ENCODE peak calls at places on chromosomes 11 and 22, in four cellular contexts. J is HCT116, A is A549, L is K562. D is an unnamed sample.

GRCh38 chr11:41917900-41918299 is 458.4 kb upstream of the LRRC4C start:
- DNase-seq in J (no peak), A (no peak), L (no peak), D (no peak)

GRCh38 chr11:99614353-99614752 is 593.6 kb downstream of the CNTN5 start:
- DNase-seq in J (no peak), A (no peak), L (no peak), D (peak)

GRCh38 chr22:30573594-30574094 is 821 bp downstream of the GAL3ST1 start:
- DNase-seq in J (no peak), A (no peak), L (no peak), D (peak)

GRCh38 chr22:35539910-35540599 is 576 bp upstream of the RASD2 start:
- DNase-seq in J (no peak), A (no peak), L (peak), D (peak)

GRCh38 chr11:1637628-1638027 is 8.1 kb downstream of the KRTAP5-5 start:
- DNase-seq in J (no peak), A (no peak), L (no peak), D (no peak)

GRCh38 chr11:86931965-86932332 is 23.2 kb downstream of the FZD4 start:
- DNase-seq in J (no peak), A (peak), L (peak), D (no peak)

GRCh38 chr11:86741489-86742435 is 58.6 kb upstream of the PRSS23 start:
- DNase-seq in J (no peak), A (peak), L (no peak), D (no peak)

GRCh38 chr11:19561011-19561410 is 151.6 kb upstream of the NAV2 start:
- DNase-seq in J (no peak), A (no peak), L (no peak), D (no peak)

GRCh38 chr22:42676059-42676607 is 26.9 kb upstream of the CYB5R3 start:
- DNase-seq in J (no peak), A (no peak), L (no peak), D (no peak)

GRCh38 chr22:37204045-37204655 is 8.1 kb downstream of the SSTR3 start:
- DNase-seq in J (no peak), A (no peak), L (no peak), D (no peak)

GRCh38 chr11:116413861-116414260 is 358.9 kb downstream of the BUD13 start:
- DNase-seq in J (no peak), A (no peak), L (no peak), D (no peak)

GRCh38 chr11:22466809-22467208 is 128.6 kb downstream of the SLC17A6 start:
- DNase-seq in J (peak), A (peak), L (no peak), D (no peak)

GRCh38 chr11:1193326-1194230 is 29.3 kb upstream of the MUC5B start:
- DNase-seq in J (no peak), A (no peak), L (no peak), D (no peak)

GRCh38 chr11:77207618-77208313 is 79.7 kb downstream of the MYO7A start:
- DNase-seq in J (no peak), A (no peak), L (no peak), D (no peak)

GRCh38 chr11:85823816-85824215 is 12.9 kb upstream of the SYTL2 start:
- DNase-seq in J (no peak), A (no peak), L (no peak), D (no peak)

GRCh38 chr11:67289226-67289650 is at the start of gene ANKRD13D:
- DNase-seq in J (no peak), A (no peak), L (no peak), D (no peak)

GRCh38 chr11:69661413-69661715 is 13.8 kb downstream of the LTO1 start:
- DNase-seq in J (no peak), A (no peak), L (no peak), D (no peak)

GRCh38 chr11:67542169-67542568 is 18.9 kb upstream of the CABP2 start:
- DNase-seq in J (no peak), A (no peak), L (no peak), D (no peak)

GRCh38 chr11:33564856-33565453 is 135.7 kb downstream of the C11orf91 start:
- DNase-seq in J (no peak), A (no peak), L (no peak), D (peak)

GRCh38 chr11:28729339-28729738 is 621.2 kb downstream of the METTL15 start:
- DNase-seq in J (no peak), A (no peak), L (no peak), D (no peak)

GRCh38 chr11:34652191-34652958 is 31.5 kb downstream of the EHF start:
- DNase-seq in J (no peak), A (no peak), L (peak), D (no peak)

GRCh38 chr11:16091862-16092261 is 264.5 kb downstream of the SOX6 start:
- DNase-seq in J (no peak), A (no peak), L (no peak), D (no peak)

GRCh38 chr11:121841487-121842167 is 274.4 kb downstream of the BLID start:
- DNase-seq in J (no peak), A (no peak), L (no peak), D (peak)

GRCh38 chr11:67664213-67664585 is 10.2 kb downstream of the ALDH3B2 start:
- DNase-seq in J (no peak), A (no peak), L (no peak), D (no peak)

GRCh38 chr22:36753120-36753802 is 22.7 kb downstream of the IFT27 start:
- DNase-seq in J (no peak), A (no peak), L (no peak), D (no peak)

GRCh38 chr22:46117206-46118199 is 32.8 kb upstream of the PPARA start:
- DNase-seq in J (no peak), A (peak), L (no peak), D (no peak)

GRCh38 chr11:76193219-76193618 is 13.1 kb downstream of the WNT11 start:
- DNase-seq in J (no peak), A (no peak), L (peak), D (no peak)

GRCh38 chr11:71391786-71392185 is 56.4 kb downstream of the DHCR7 start:
- DNase-seq in J (no peak), A (no peak), L (no peak), D (no peak)

DNA sequence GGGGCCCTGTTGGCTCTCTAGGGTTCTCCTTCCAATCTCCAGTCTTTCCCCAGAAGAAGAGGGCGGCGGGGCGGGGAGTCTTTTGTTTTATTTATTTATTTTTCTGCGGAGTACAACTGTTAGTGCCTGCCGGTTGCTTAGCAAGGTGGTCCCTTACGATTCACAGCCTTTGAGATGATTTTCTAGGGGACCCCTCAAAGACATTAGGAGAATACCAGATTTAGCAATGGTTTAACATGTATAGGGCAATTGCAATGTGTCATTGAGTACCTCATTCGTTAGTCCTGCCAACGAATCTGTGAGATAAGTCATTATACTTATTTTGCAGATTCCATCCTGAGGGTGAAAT is 307 bp upstream of the MRPL16 start:
- DNase-seq in J (no peak), A (no peak), L (no peak), D (no peak)
- H3K27ac ChIP-seq in J (peak), A (peak), L (peak), D (peak)

DNA sequence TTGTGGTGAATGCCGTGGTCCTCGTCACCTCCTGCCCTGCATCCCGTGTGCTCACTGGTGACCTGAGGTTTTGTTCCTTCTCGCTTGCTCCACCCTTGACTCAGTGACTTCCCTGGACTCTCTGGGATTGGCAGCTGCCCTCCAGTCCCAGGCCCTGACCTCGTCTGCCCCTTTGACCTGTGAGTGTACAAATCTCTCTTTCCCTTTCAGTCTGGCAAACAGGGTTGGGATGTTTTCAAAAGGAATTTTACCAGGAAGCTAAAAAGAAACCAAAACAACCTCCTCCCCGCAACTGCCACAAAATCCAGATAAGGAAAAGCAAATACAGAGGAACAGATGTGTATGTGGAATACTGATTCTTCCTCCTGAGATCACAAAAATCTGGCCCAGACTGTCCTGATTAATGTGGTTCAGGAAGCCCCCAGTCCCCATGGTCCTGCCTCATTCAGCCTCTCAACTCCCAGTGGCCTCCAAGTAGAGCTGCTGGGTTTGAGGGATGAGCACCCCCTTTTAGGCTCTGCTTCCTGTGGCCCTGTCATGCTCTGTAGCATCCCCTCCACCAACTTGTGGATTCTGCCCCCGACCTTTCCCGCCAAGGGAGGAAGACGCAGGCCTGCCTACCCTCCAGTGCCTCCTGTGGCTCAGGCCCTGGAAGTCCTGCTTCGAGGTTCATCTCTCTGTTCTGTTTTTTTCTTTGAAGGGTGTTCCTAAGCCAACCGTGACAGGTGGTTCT is 15.2 kb downstream of the ROBO4 start:
- DNase-seq in J (no peak), A (no peak), L (no peak), D (peak)
- TF ChIP-seq REST in J (no peak), A (no peak), L (no peak), D (no peak)

GRCh38 chr22:39091136-39092081 is 5.6 kb upstream of the APOBEC3H start:
- DNase-seq in J (no peak), A (no peak), L (no peak), D (no peak)
- H3K27ac ChIP-seq in J (no peak), A (no peak), L (no peak), D (no peak)

GRCh38 chr11:119417726-119418540 is 5.0 kb downstream of the THY1 start:
- DNase-seq in J (no peak), A (no peak), L (no peak), D (peak)
- TF ChIP-seq REST in J (no peak), A (no peak), L (no peak), D (no peak)

GRCh38 chr11:118696673-118697226 is 17.3 kb upstream of the TREH start:
- DNase-seq in J (no peak), A (no peak), L (no peak), D (peak)

GRCh38 chr11:118703563-118704106 is 24.2 kb upstream of the TREH start:
- DNase-seq in J (no peak), A (no peak), L (peak), D (no peak)

GRCh38 chr11:118694771-118695170 is 15.3 kb upstream of the TREH start:
- DNase-seq in J (no peak), A (no peak), L (no peak), D (no peak)

GRCh38 chr11:118697346-118697745 is 17.9 kb upstream of the TREH start:
- DNase-seq in J (no peak), A (no peak), L (no peak), D (no peak)

GRCh38 chr11:118699508-118700220 is 20.2 kb upstream of the TREH start:
- DNase-seq in J (no peak), A (no peak), L (no peak), D (no peak)
- H3K27ac ChIP-seq in J (no peak), A (no peak), L (no peak), D (peak)

GRCh38 chr11:74820763-74821162 is 72.1 kb downstream of the RNF169 start:
- DNase-seq in J (no peak), A (peak), L (no peak), D (no peak)

GRCh38 chr11:74824285-74824982 is 75.8 kb downstream of the RNF169 start:
- DNase-seq in J (no peak), A (no peak), L (no peak), D (no peak)

GRCh38 chr11:74818283-74818946 is 69.8 kb downstream of the RNF169 start:
- DNase-seq in J (no peak), A (no peak), L (peak), D (no peak)

GRCh38 chr11:74819400-74819799 is 70.8 kb downstream of the RNF169 start:
- DNase-seq in J (no peak), A (no peak), L (no peak), D (no peak)

DNA sequence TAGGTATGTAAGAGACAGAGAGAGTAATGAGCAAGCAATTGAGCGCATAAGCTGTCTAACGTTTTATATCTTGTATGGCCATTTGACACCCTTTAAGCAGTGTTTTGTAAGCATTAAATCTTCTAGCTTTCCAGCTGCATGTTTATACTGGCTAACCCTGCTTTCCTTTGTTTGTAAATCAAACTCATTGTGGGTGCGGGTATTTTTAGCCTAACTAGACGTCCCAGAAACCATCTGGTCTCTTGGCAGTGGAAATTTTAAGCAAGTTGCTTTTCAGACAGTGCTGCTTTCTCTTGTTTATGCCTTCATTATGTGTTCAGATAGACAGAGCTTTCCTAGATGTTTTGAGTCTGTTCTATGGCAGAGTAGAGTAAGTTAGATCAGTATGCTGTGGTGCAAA is 73.5 kb downstream of the RNF169 start:
- DNase-seq in J (no peak), A (no peak), L (no peak), D (no peak)
- TF ChIP-seq REST in J (no peak), A (no peak), L (no peak), D (no peak)

GRCh38 chr11:30155428-30155827 is 75.4 kb upstream of the FSHB start:
- DNase-seq in J (no peak), A (no peak), L (no peak), D (no peak)
- H3K27ac ChIP-seq in J (no peak), A (no peak), L (no peak), D (no peak)